ENCODE peak calls at places on chromosomes 13 and 19, in eight cellular contexts. Q is aorta; H is hepatocyte; U is GM23338; E is CD8-positive, alpha-beta T cell; C is PC-9; V is naive thymus-derived CD4-positive, alpha-beta T cell; P is heart right ventricle. Y is an unnamed sample. For H3K4me1, the result is how much of the 10 kb centered on the place peaks cover.

GRCh38 chr13:101181076-101181685 is 235.1 kb downstream of the NALCN start:
- DNase-seq in Q (no peak), H (no peak), U (no peak), E (no peak), C (no peak), V (no peak), P (no peak), Y (no peak)

GRCh38 chr19:1698636-1699035 is 46.2 kb upstream of the TCF3 start:
- DNase-seq in Q (no peak), H (no peak), U (no peak), E (no peak), C (no peak), V (no peak), P (no peak), Y (no peak)

GRCh38 chr19:47518139-47518538 is 3.3 kb upstream of the NAPA start:
- DNase-seq in Q (no peak), H (no peak), U (no peak), E (peak), C (no peak), V (no peak), P (no peak), Y (no peak)

GRCh38 chr19:49017666-49018351 is 918 bp upstream of the LHB start:
- DNase-seq in Q (peak), H (peak), U (peak), E (peak), C (no peak), V (peak), P (peak), Y (peak)

GRCh38 chr19:53989600-53990533 is 1.6 kb upstream of the CACNG6 start:
- DNase-seq in Q (no peak), H (no peak), U (peak), E (no peak), C (no peak), V (no peak), P (no peak), Y (no peak)

GRCh38 chr19:35213678-35214632 is 14.6 kb downstream of the FAM187B start:
- DNase-seq in Q (peak), H (peak), U (no peak), E (peak), C (peak), V (peak), P (no peak), Y (no peak)

GRCh38 chr19:31875550-31875949 is 469.9 kb upstream of the ZNF507 start:
- DNase-seq in Q (no peak), H (no peak), U (no peak), E (no peak), C (no peak), V (no peak), P (no peak), Y (no peak)

GRCh38 chr19:46863818-46864629 is 3.2 kb downstream of the ARHGAP35 start:
- DNase-seq in Q (no peak), H (no peak), U (peak), E (no peak), C (peak), V (no peak), P (no peak), Y (peak)

GRCh38 chr13:58906329-58907007 is 1257.3 kb downstream of the DIAPH3 start:
- DNase-seq in Q (no peak), H (no peak), U (no peak), E (no peak), C (no peak), V (no peak), P (no peak), Y (no peak)

GRCh38 chr19:42054205-42054604 is 15.8 kb downstream of the GRIK5 start:
- DNase-seq in Q (no peak), H (no peak), U (no peak), E (no peak), C (no peak), V (no peak), P (no peak), Y (no peak)

GRCh38 chr13:32969516-32969941 is 46.7 kb upstream of the KL start:
- DNase-seq in Q (no peak), H (peak), U (no peak), E (no peak), C (no peak), V (no peak), P (no peak), Y (no peak)

GRCh38 chr13:69077267-69077666 is 1030.4 kb upstream of the ATXN8OS start:
- DNase-seq in Q (no peak), H (no peak), U (no peak), E (no peak), C (no peak), V (no peak), P (no peak), Y (no peak)

GRCh38 chr13:31409678-31410356 is 210.0 kb downstream of the B3GLCT start:
- DNase-seq in Q (no peak), H (peak), U (peak), E (no peak), C (no peak), V (no peak), P (no peak), Y (peak)

GRCh38 chr13:35771898-35772297 is 295.4 kb upstream of the MAB21L1 start:
- DNase-seq in Q (no peak), H (no peak), U (peak), E (no peak), C (peak), V (no peak), P (no peak), Y (peak)

GRCh38 chr19:51366999-51367564 is 894 bp upstream of the ETFB start:
- DNase-seq in Q (no peak), H (peak), U (no peak), E (no peak), C (peak), V (peak), P (peak), Y (no peak)

GRCh38 chr13:31891472-31891871 is 140.1 kb upstream of the FRY start:
- DNase-seq in Q (no peak), H (peak), U (no peak), E (no peak), C (peak), V (no peak), P (no peak), Y (no peak)

GRCh38 chr13:99985243-99985874 is 3.8 kb downstream of the ZIC2 start:
- DNase-seq in Q (peak), H (peak), U (peak), E (no peak), C (no peak), V (no peak), P (no peak), Y (peak)

GRCh38 chr19:48513289-48514122 is 1.9 kb upstream of the LMTK3 start:
- DNase-seq in Q (peak), H (peak), U (peak), E (peak), C (peak), V (no peak), P (peak), Y (peak)

GRCh38 chr13:45194081-45194939 is 6.5 kb downstream of the KCTD4 start:
- DNase-seq in Q (peak), H (peak), U (peak), E (no peak), C (no peak), V (no peak), P (peak), Y (peak)

GRCh38 chr13:89827552-89827951 is 1519.9 kb upstream of the MIR17HG start:
- DNase-seq in Q (no peak), H (no peak), U (no peak), E (no peak), C (no peak), V (no peak), P (no peak), Y (peak)

GRCh38 chr19:44972802-44973201 is 17.6 kb downstream of the CLPTM1 start:
- DNase-seq in Q (no peak), H (no peak), U (no peak), E (no peak), C (no peak), V (no peak), P (no peak), Y (no peak)

GRCh38 chr13:29503041-29503837 is 92.2 kb downstream of the SLC7A1 start:
- DNase-seq in Q (no peak), H (peak), U (peak), E (no peak), C (no peak), V (no peak), P (no peak), Y (peak)

GRCh38 chr19:45815501-45816216 is 551 bp upstream of the RSPH6A start:
- DNase-seq in Q (no peak), H (peak), U (peak), E (no peak), C (no peak), V (no peak), P (no peak), Y (peak)

GRCh38 chr13:110390572-110390971 is 83.5 kb downstream of the COL4A2 start:
- DNase-seq in Q (no peak), H (no peak), U (no peak), E (no peak), C (peak), V (no peak), P (no peak), Y (no peak)

GRCh38 chr13:99658266-99658991 is 157.2 kb downstream of the TM9SF2 start:
- DNase-seq in Q (peak), H (peak), U (peak), E (peak), C (no peak), V (peak), P (peak), Y (peak)

GRCh38 chr19:46404039-46404883 is 9.1 kb downstream of the CCDC8 start:
- DNase-seq in Q (peak), H (peak), U (peak), E (no peak), C (no peak), V (no peak), P (peak), Y (peak)

GRCh38 chr19:5090780-5091575 is 122.1 kb downstream of the KDM4B start:
- DNase-seq in Q (no peak), H (peak), U (no peak), E (no peak), C (no peak), V (no peak), P (peak), Y (peak)

GRCh38 chr19:51368366-51369282 is at the start of gene CLDND2:
- DNase-seq in Q (no peak), H (no peak), U (no peak), E (no peak), C (peak), V (no peak), P (no peak), Y (peak)

GRCh38 chr19:2095338-2095938 is 688 bp downstream of the MOB3A start:
- DNase-seq in Q (no peak), H (no peak), U (no peak), E (no peak), C (no peak), V (no peak), P (no peak), Y (no peak)

GRCh38 chr13:57631607-57632275 is at the start of gene PCDH17:
- DNase-seq in Q (peak), H (peak), U (peak), E (no peak), C (no peak), V (no peak), P (peak), Y (peak)

GRCh38 chr13:113647351-113648217 is 10.4 kb downstream of the ATP4B start:
- DNase-seq in Q (peak), H (peak), U (no peak), E (no peak), C (peak), V (no peak), P (peak), Y (no peak)

GRCh38 chr13:45339867-45340266 is 1.1 kb downstream of the TPT1 start:
- DNase-seq in Q (no peak), H (no peak), U (no peak), E (no peak), C (no peak), V (no peak), P (no peak), Y (no peak)

GRCh38 chr13:33761744-33762143 is 56.2 kb upstream of the RFC3 start:
- DNase-seq in Q (no peak), H (no peak), U (peak), E (no peak), C (no peak), V (no peak), P (no peak), Y (peak)

GRCh38 chr13:20609145-20609544 is 42.2 kb downstream of the IFT88 start:
- DNase-seq in Q (no peak), H (no peak), U (no peak), E (no peak), C (no peak), V (no peak), P (no peak), Y (no peak)

GRCh38 chr19:16078311-16078758 is 2.0 kb downstream of the TPM4 start:
- DNase-seq in Q (peak), H (no peak), U (no peak), E (no peak), C (no peak), V (no peak), P (no peak), Y (peak)

GRCh38 chr13:72255908-72256307 is 388.9 kb upstream of the DACH1 start:
- DNase-seq in Q (no peak), H (peak), U (peak), E (no peak), C (no peak), V (no peak), P (no peak), Y (peak)

GRCh38 chr19:13051581-13052165 is 51.0 kb downstream of the LYL1 start:
- DNase-seq in Q (peak), H (peak), U (peak), E (no peak), C (peak), V (no peak), P (peak), Y (peak)
- H3K4me1 ChIP-seq in Q (under half), H (half or more), U (under half), E (under half), C (under half), V (under half), P (half or more), Y (under half)

GRCh38 chr19:11023016-11023415 is 62.2 kb downstream of the SMARCA4 start:
- DNase-seq in Q (no peak), H (no peak), U (no peak), E (no peak), C (no peak), V (no peak), P (no peak), Y (no peak)
- H3K4me1 ChIP-seq in Q (under half), H (under half), U (under half), E (under half), C (under half), V (under half), P (under half), Y (under half)

GRCh38 chr13:74032325-74032724 is 101.9 kb downstream of the KLF12 start:
- DNase-seq in Q (no peak), H (no peak), U (no peak), E (no peak), C (no peak), V (no peak), P (no peak), Y (no peak)
- H3K4me1 ChIP-seq in Q (under half), H (under half), U (under half), E (under half), C (under half), V (under half), P (under half), Y (under half)

GRCh38 chr13:28476919-28477708 is 17.8 kb downstream of the FLT1 start:
- DNase-seq in Q (no peak), H (no peak), U (no peak), E (no peak), C (no peak), V (no peak), P (no peak), Y (no peak)
- H3K4me1 ChIP-seq in Q (under half), H (under half), U (under half), E (under half), C (under half), V (under half), P (under half), Y (under half)

GRCh38 chr19:30119180-30119920 is 177.3 kb downstream of the URI1 start:
- DNase-seq in Q (peak), H (no peak), U (no peak), E (no peak), C (no peak), V (no peak), P (no peak), Y (no peak)
- H3K4me1 ChIP-seq in Q (under half), H (under half), U (under half), E (under half), C (under half), V (under half), P (under half), Y (under half)

DNA sequence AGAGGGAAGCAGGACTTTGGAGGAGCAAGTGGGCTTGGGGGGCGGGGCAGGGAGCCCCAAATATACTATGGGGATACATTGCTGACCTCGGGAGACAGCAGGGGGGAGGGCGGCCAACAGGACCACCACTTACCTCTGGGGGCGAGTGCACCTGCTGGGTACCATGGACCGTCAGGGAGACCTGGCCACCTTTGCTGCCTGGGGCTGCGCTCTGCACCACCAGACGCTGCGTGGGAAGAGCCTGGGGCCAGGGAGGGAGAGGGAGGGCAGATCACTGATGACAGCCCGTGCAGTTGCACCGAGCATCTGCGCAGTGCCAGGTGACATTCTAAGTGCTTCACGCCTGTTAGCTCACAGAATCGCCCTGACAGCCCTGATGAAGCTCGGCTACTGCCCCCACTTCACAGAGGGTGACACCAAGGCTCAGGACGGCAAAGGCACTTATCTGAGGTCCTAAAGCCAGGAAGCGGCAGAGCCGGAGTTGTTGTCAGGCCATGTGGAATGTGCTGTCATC is 24.1 kb downstream of the RFX1 start:
- DNase-seq in Q (no peak), H (no peak), U (no peak), E (no peak), C (no peak), V (no peak), P (no peak), Y (no peak)
- H3K4me1 ChIP-seq in Q (under half), H (under half), U (under half), E (half or more), C (under half), V (half or more), P (under half), Y (under half)

GRCh38 chr19:55176116-55176515 is 4.0 kb downstream of the SYT5 start:
- DNase-seq in Q (no peak), H (no peak), U (no peak), E (no peak), C (no peak), V (no peak), P (no peak), Y (no peak)
- H3K4me1 ChIP-seq in Q (under half), H (under half), U (under half), E (under half), C (under half), V (under half), P (under half), Y (under half)

Y was measured in mesendoderm.